ENCODE peak calls at places on chromosomes 4 and X, in six cellular contexts. One of them, this sample, is unnamed.

GRCh38 chr4:7367894-7368293 is 66.8 kb downstream of the PSAPL1 start:
- DNase-seq in breast epithelium: no peak
- DNase-seq in WTC11: no peak
- DNase-seq in dorsolateral prefrontal cortex: no peak
- DNase-seq in thoracic aorta: no peak
- DNase-seq in HepG2: no peak
- DNase-seq in this sample: no peak

GRCh38 chrX:68083510-68083909 is 349.8 kb downstream of the OPHN1 start:
- DNase-seq in breast epithelium: no peak
- DNase-seq in WTC11: no peak
- DNase-seq in dorsolateral prefrontal cortex: no peak
- DNase-seq in thoracic aorta: no peak
- DNase-seq in HepG2: no peak
- DNase-seq in this sample: no peak

GRCh38 chr4:146278986-146279385 is 64.6 kb downstream of the REELD1 start:
- DNase-seq in breast epithelium: no peak
- DNase-seq in WTC11: no peak
- DNase-seq in dorsolateral prefrontal cortex: no peak
- DNase-seq in thoracic aorta: no peak
- DNase-seq in HepG2: no peak
- DNase-seq in this sample: no peak

GRCh38 chrX:112545051-112545450 is 134.7 kb downstream of the LHFPL1 start:
- DNase-seq in breast epithelium: no peak
- DNase-seq in WTC11: no peak
- DNase-seq in dorsolateral prefrontal cortex: no peak
- DNase-seq in thoracic aorta: no peak
- DNase-seq in HepG2: no peak
- DNase-seq in this sample: no peak

GRCh38 chr4:2482693-2483092 is 13.8 kb downstream of the RNF4 start:
- DNase-seq in breast epithelium: no peak
- DNase-seq in WTC11: no peak
- DNase-seq in dorsolateral prefrontal cortex: peak; percentile 52
- DNase-seq in thoracic aorta: no peak
- DNase-seq in HepG2: peak; percentile 26
- DNase-seq in this sample: no peak

GRCh38 chr4:63717384-63717783 is 691.9 kb downstream of the TECRL start:
- DNase-seq in breast epithelium: no peak
- DNase-seq in WTC11: no peak
- DNase-seq in dorsolateral prefrontal cortex: no peak
- DNase-seq in thoracic aorta: no peak
- DNase-seq in HepG2: peak; percentile 21
- DNase-seq in this sample: no peak

GRCh38 chrX:111352424-111352823 is 59.6 kb downstream of the DCX start:
- DNase-seq in breast epithelium: peak; percentile 24
- DNase-seq in WTC11: no peak
- DNase-seq in dorsolateral prefrontal cortex: no peak
- DNase-seq in thoracic aorta: peak; percentile 2
- DNase-seq in HepG2: peak; percentile 0
- DNase-seq in this sample: no peak

GRCh38 chr4:47647029-47647428 is 162.0 kb downstream of the ATP10D start:
- DNase-seq in breast epithelium: no peak
- DNase-seq in WTC11: no peak
- DNase-seq in dorsolateral prefrontal cortex: no peak
- DNase-seq in thoracic aorta: no peak
- DNase-seq in HepG2: no peak
- DNase-seq in this sample: no peak

GRCh38 chr4:145482209-145483021 is 762 bp downstream of the SMAD1 start:
- DNase-seq in breast epithelium: peak; percentile 55
- DNase-seq in WTC11: peak; percentile 45
- DNase-seq in dorsolateral prefrontal cortex: peak; percentile 30
- DNase-seq in thoracic aorta: no peak
- DNase-seq in HepG2: peak; percentile 61
- DNase-seq in this sample: no peak

GRCh38 chr4:170990989-170991589 is 822.1 kb upstream of the GALNTL6 start:
- DNase-seq in breast epithelium: no peak
- DNase-seq in WTC11: peak; percentile 44
- DNase-seq in dorsolateral prefrontal cortex: no peak
- DNase-seq in thoracic aorta: no peak
- DNase-seq in HepG2: peak; percentile 23
- DNase-seq in this sample: no peak

GRCh38 chrX:2439613-2440012 is 61.2 kb downstream of the DHRSX start:
- DNase-seq in breast epithelium: no peak
- DNase-seq in WTC11: no peak
- DNase-seq in dorsolateral prefrontal cortex: no peak
- DNase-seq in thoracic aorta: no peak
- DNase-seq in HepG2: no peak
- DNase-seq in this sample: no peak
- TF ChIP-seq CTCF in breast epithelium: no peak
- TF ChIP-seq CTCF in WTC11: no peak
- TF ChIP-seq CTCF in dorsolateral prefrontal cortex: no peak
- TF ChIP-seq CTCF in thoracic aorta: no peak
- TF ChIP-seq CTCF in HepG2: no peak
- TF ChIP-seq CTCF in this sample: no peak

DNA sequence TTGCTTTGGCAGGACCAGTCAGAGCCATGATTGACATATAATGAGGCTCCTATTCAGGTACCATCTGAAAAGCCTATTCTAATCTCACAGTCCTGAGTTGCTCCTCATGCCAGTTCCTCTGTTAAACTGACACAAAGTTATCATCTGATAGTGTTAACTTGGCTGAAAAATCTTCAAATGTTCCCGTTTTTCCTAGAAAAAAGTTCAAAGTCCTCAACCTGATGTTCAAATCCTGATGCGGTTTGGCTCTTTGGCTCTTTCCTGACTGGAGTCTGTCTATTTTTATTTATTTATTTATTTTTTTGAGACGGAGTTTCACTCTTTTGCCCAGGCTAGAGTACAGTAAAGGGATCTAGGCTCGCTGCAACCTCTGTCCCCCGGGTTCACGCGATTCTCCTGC is 244.2 kb downstream of the ANKRD50 start:
- DNase-seq in breast epithelium: no peak
- DNase-seq in WTC11: no peak
- DNase-seq in dorsolateral prefrontal cortex: no peak
- DNase-seq in thoracic aorta: no peak
- DNase-seq in HepG2: no peak
- DNase-seq in this sample: no peak
- TF ChIP-seq CTCF in breast epithelium: no peak
- TF ChIP-seq CTCF in WTC11: no peak
- TF ChIP-seq CTCF in dorsolateral prefrontal cortex: no peak
- TF ChIP-seq CTCF in thoracic aorta: no peak
- TF ChIP-seq CTCF in HepG2: no peak
- TF ChIP-seq CTCF in this sample: no peak

GRCh38 chrX:38215141-38215540 is 5.5 kb downstream of the SRPX start:
- DNase-seq in breast epithelium: no peak
- DNase-seq in WTC11: no peak
- DNase-seq in dorsolateral prefrontal cortex: no peak
- DNase-seq in thoracic aorta: no peak
- DNase-seq in HepG2: no peak
- DNase-seq in this sample: no peak
- TF ChIP-seq CTCF in breast epithelium: no peak
- TF ChIP-seq CTCF in WTC11: no peak
- TF ChIP-seq CTCF in dorsolateral prefrontal cortex: no peak
- TF ChIP-seq CTCF in thoracic aorta: no peak
- TF ChIP-seq CTCF in HepG2: no peak
- TF ChIP-seq CTCF in this sample: no peak

DNA sequence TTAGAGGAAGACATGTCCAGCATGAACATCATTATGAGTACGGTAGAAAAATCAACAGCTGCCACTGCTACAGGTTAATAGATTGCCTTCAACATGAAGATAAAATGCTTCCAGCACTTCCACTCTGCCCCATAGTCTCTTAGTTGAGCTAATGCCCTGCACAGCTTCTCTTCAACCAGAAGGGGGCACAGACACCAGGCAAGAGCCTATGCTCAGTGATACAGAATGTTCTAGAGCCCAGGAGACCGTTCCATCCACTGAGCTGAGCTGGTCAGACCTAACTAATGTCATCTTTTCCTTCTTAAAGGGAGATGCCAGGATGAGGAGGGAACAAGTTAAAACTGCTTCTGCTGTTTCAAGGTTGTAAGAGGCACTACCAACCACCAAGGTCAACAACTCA is 42.2 kb downstream of the SMIM10L2A start:
- DNase-seq in breast epithelium: no peak
- DNase-seq in WTC11: no peak
- DNase-seq in dorsolateral prefrontal cortex: no peak
- DNase-seq in thoracic aorta: no peak
- DNase-seq in HepG2: peak; percentile 0
- DNase-seq in this sample: no peak
- TF ChIP-seq CTCF in breast epithelium: no peak
- TF ChIP-seq CTCF in WTC11: no peak
- TF ChIP-seq CTCF in dorsolateral prefrontal cortex: no peak
- TF ChIP-seq CTCF in thoracic aorta: no peak
- TF ChIP-seq CTCF in HepG2: no peak
- TF ChIP-seq CTCF in this sample: no peak

GRCh38 chr4:3684546-3684945 is 81.6 kb upstream of the ADRA2C start:
- DNase-seq in breast epithelium: no peak
- DNase-seq in WTC11: no peak
- DNase-seq in dorsolateral prefrontal cortex: no peak
- DNase-seq in thoracic aorta: no peak
- DNase-seq in HepG2: no peak
- DNase-seq in this sample: no peak

GRCh38 chr4:3685081-3685645 is 81.0 kb upstream of the ADRA2C start:
- DNase-seq in breast epithelium: no peak
- DNase-seq in WTC11: no peak
- DNase-seq in dorsolateral prefrontal cortex: no peak
- DNase-seq in thoracic aorta: no peak
- DNase-seq in HepG2: no peak
- DNase-seq in this sample: no peak

GRCh38 chr4:3682236-3683076 is 83.7 kb upstream of the ADRA2C start:
- DNase-seq in breast epithelium: no peak
- DNase-seq in WTC11: peak; percentile 5
- DNase-seq in dorsolateral prefrontal cortex: no peak
- DNase-seq in thoracic aorta: no peak
- DNase-seq in HepG2: no peak
- DNase-seq in this sample: no peak

GRCh38 chr4:3683077-3683743 is 83.0 kb upstream of the ADRA2C start:
- DNase-seq in breast epithelium: no peak
- DNase-seq in WTC11: peak; percentile 2
- DNase-seq in dorsolateral prefrontal cortex: no peak
- DNase-seq in thoracic aorta: no peak
- DNase-seq in HepG2: no peak
- DNase-seq in this sample: no peak

GRCh38 chr4:3683744-3684421 is 82.3 kb upstream of the ADRA2C start:
- DNase-seq in breast epithelium: no peak
- DNase-seq in WTC11: peak; percentile 9
- DNase-seq in dorsolateral prefrontal cortex: no peak
- DNase-seq in thoracic aorta: no peak
- DNase-seq in HepG2: no peak
- DNase-seq in this sample: no peak
- TF ChIP-seq CTCF in breast epithelium: no peak
- TF ChIP-seq CTCF in WTC11: no peak
- TF ChIP-seq CTCF in dorsolateral prefrontal cortex: no peak
- TF ChIP-seq CTCF in thoracic aorta: no peak
- TF ChIP-seq CTCF in HepG2: no peak
- TF ChIP-seq CTCF in this sample: no peak

DNA sequence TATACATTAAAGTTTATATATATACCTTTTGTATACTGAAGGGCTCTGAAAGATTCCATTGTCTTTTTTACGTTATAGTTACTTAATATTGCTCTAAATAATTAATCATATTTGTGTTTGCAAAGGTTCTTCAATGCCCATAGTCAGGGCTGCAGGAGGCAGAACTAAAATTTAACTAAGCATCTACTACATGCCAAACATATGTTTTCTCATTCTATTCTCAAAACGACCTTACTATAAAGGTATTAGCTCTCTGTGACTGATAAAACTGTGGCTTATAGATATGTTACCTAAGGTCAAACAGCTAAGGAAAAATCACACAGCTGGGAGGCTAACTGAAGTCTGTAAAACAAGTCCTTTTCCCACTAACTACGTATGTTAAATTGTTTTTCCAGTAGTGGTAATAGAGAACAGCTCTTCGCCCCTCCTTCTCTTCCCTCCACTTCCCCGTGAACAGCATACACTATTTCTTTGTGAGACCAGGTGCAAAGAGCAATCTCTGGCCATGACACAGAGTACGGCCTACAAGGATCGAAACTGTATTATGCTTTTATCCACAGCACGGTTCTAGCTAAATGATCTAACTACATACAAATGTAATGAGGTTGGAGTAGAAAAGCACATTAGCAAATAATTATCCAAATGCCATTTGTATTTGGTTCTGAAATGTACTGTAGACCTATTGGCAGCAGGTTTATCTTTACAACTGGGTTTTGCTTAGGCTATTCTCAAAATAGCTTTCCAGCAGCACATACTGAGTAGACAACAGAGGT is 1.7 kb downstream of the CNOT6L start:
- DNase-seq in breast epithelium: no peak
- DNase-seq in WTC11: no peak
- DNase-seq in dorsolateral prefrontal cortex: no peak
- DNase-seq in thoracic aorta: no peak
- DNase-seq in HepG2: peak; percentile 92
- DNase-seq in this sample: no peak
- TF ChIP-seq CTCF in breast epithelium: no peak
- TF ChIP-seq CTCF in WTC11: no peak
- TF ChIP-seq CTCF in dorsolateral prefrontal cortex: no peak
- TF ChIP-seq CTCF in thoracic aorta: no peak
- TF ChIP-seq CTCF in HepG2: no peak
- TF ChIP-seq CTCF in this sample: no peak

GRCh38 chr4:16225139-16225538 is 1.1 kb downstream of the TAPT1 start:
- DNase-seq in breast epithelium: no peak
- DNase-seq in WTC11: no peak
- DNase-seq in dorsolateral prefrontal cortex: no peak
- DNase-seq in thoracic aorta: no peak
- DNase-seq in HepG2: no peak
- DNase-seq in this sample: no peak
- TF ChIP-seq CTCF in breast epithelium: no peak
- TF ChIP-seq CTCF in WTC11: no peak
- TF ChIP-seq CTCF in dorsolateral prefrontal cortex: no peak
- TF ChIP-seq CTCF in thoracic aorta: no peak
- TF ChIP-seq CTCF in HepG2: no peak
- TF ChIP-seq CTCF in this sample: no peak

This sample was measured in omental fat pad.